ENCODE peak calls at places on chromosome 17, in five cellular contexts. One of them, this sample, is unnamed.

GRCh38 chr17:6070280-6070894 is at the start of gene WSCD1:
- DNase-seq in body of pancreas: peak; percentile 63
- DNase-seq in neural progenitor cell: peak; percentile 81
- DNase-seq in EH: peak; percentile 2
- DNase-seq in AG04450: no peak
- DNase-seq in this sample: no peak

GRCh38 chr17:61144137-61144536 is 255.5 kb upstream of the TBX2 start:
- DNase-seq in body of pancreas: no peak
- DNase-seq in AG04450: no peak
- DNase-seq in EH: no peak
- DNase-seq in neural progenitor cell: no peak
- DNase-seq in this sample: no peak

GRCh38 chr17:30300803-30301202 is 9.1 kb upstream of the BLMH start:
- DNase-seq in EH: no peak
- DNase-seq in body of pancreas: no peak
- DNase-seq in AG04450: no peak
- DNase-seq in neural progenitor cell: no peak
- DNase-seq in this sample: no peak

GRCh38 chr17:1109606-1110523 is 69.9 kb downstream of the ABR start:
- DNase-seq in EH: no peak
- DNase-seq in neural progenitor cell: peak; percentile 78
- DNase-seq in AG04450: no peak
- DNase-seq in body of pancreas: peak; percentile 38
- DNase-seq in this sample: no peak

GRCh38 chr17:62994931-62995330 is 28.9 kb downstream of the TANC2 start:
- DNase-seq in AG04450: no peak
- DNase-seq in body of pancreas: no peak
- DNase-seq in EH: no peak
- DNase-seq in neural progenitor cell: no peak
- DNase-seq in this sample: no peak

GRCh38 chr17:77883213-77883650 is 75.3 kb upstream of the TNRC6C start:
- DNase-seq in AG04450: no peak
- DNase-seq in body of pancreas: no peak
- DNase-seq in neural progenitor cell: no peak
- DNase-seq in EH: no peak
- DNase-seq in this sample: no peak

GRCh38 chr17:76497979-76498885 is 3.0 kb downstream of the RHBDF2 start:
- DNase-seq in EH: peak; percentile 90
- DNase-seq in body of pancreas: peak; percentile 90
- DNase-seq in AG04450: peak; percentile 76
- DNase-seq in neural progenitor cell: peak; percentile 68
- DNase-seq in this sample: peak; percentile 54

GRCh38 chr17:78875738-78876597 is 27.0 kb downstream of the CEP295NL start:
- DNase-seq in body of pancreas: peak; percentile 71
- DNase-seq in EH: peak; percentile 67
- DNase-seq in AG04450: no peak
- DNase-seq in neural progenitor cell: no peak
- DNase-seq in this sample: no peak

GRCh38 chr17:29949708-29950107 is 8.3 kb downstream of the EFCAB5 start:
- DNase-seq in EH: no peak
- DNase-seq in neural progenitor cell: no peak
- DNase-seq in body of pancreas: no peak
- DNase-seq in AG04450: no peak
- DNase-seq in this sample: no peak

GRCh38 chr17:33234930-33235685 is 58.0 kb downstream of the ASIC2 start:
- DNase-seq in body of pancreas: peak; percentile 52
- DNase-seq in EH: peak; percentile 91
- DNase-seq in AG04450: peak; percentile 79
- DNase-seq in neural progenitor cell: no peak
- DNase-seq in this sample: peak; percentile 40

GRCh38 chr17:29733151-29733550 is 110.4 kb upstream of the CORO6 start:
- DNase-seq in neural progenitor cell: no peak
- DNase-seq in body of pancreas: no peak
- DNase-seq in EH: peak; percentile 21
- DNase-seq in AG04450: no peak
- DNase-seq in this sample: no peak

GRCh38 chr17:59842901-59843652 is 49.7 kb downstream of the TUBD1 start:
- DNase-seq in body of pancreas: peak; percentile 61
- DNase-seq in AG04450: peak; percentile 88
- DNase-seq in neural progenitor cell: no peak
- DNase-seq in EH: peak; percentile 98
- DNase-seq in this sample: peak; percentile 99

GRCh38 chr17:82645516-82645915 is 2.7 kb downstream of the WDR45B start:
- DNase-seq in AG04450: no peak
- DNase-seq in EH: peak; percentile 27
- DNase-seq in body of pancreas: no peak
- DNase-seq in neural progenitor cell: no peak
- DNase-seq in this sample: no peak

GRCh38 chr17:35972945-35973332 is 8.4 kb downstream of the CCL16 start:
- DNase-seq in EH: no peak
- DNase-seq in body of pancreas: no peak
- DNase-seq in AG04450: no peak
- DNase-seq in neural progenitor cell: no peak
- DNase-seq in this sample: no peak

GRCh38 chr17:67491009-67491677 is 114.1 kb downstream of the PITPNC1 start:
- DNase-seq in EH: peak; percentile 99
- DNase-seq in neural progenitor cell: peak; percentile 56
- DNase-seq in AG04450: peak; percentile 93
- DNase-seq in body of pancreas: peak; percentile 99
- DNase-seq in this sample: peak; percentile 79

GRCh38 chr17:55717898-55718735 is 4.5 kb downstream of the TMEM100 start:
- DNase-seq in neural progenitor cell: peak; percentile 85
- DNase-seq in AG04450: peak; percentile 48
- DNase-seq in body of pancreas: peak; percentile 88
- DNase-seq in EH: peak; percentile 66
- DNase-seq in this sample: no peak

GRCh38 chr17:39213852-39214251 is 11.9 kb downstream of the STAC2 start:
- DNase-seq in AG04450: no peak
- DNase-seq in body of pancreas: no peak
- DNase-seq in neural progenitor cell: no peak
- DNase-seq in EH: peak; percentile 45
- DNase-seq in this sample: no peak

GRCh38 chr17:79839363-79840203 is at the start of gene CBX4:
- DNase-seq in body of pancreas: peak; percentile 98
- DNase-seq in AG04450: peak; percentile 74
- DNase-seq in EH: peak; percentile 92
- DNase-seq in neural progenitor cell: peak; percentile 97
- DNase-seq in this sample: no peak

GRCh38 chr17:28615260-28615940 is 1.4 kb upstream of the RSKR start:
- DNase-seq in EH: no peak
- DNase-seq in AG04450: no peak
- DNase-seq in body of pancreas: no peak
- DNase-seq in neural progenitor cell: no peak
- DNase-seq in this sample: no peak

GRCh38 chr17:76458580-76459490 is 5.9 kb upstream of the UBE2O start:
- DNase-seq in AG04450: no peak
- DNase-seq in neural progenitor cell: peak; percentile 82
- DNase-seq in body of pancreas: peak; percentile 80
- DNase-seq in EH: peak; percentile 65
- DNase-seq in this sample: no peak

GRCh38 chr17:47323382-47324223 is at the start of gene EFCAB13:
- DNase-seq in neural progenitor cell: peak; percentile 95
- DNase-seq in body of pancreas: peak; percentile 95
- DNase-seq in EH: peak; percentile 89
- DNase-seq in AG04450: peak; percentile 18
- DNase-seq in this sample: no peak

GRCh38 chr17:59846391-59847165 is 46.2 kb downstream of the TUBD1 start:
- DNase-seq in AG04450: peak; percentile 84
- DNase-seq in EH: peak; percentile 85
- DNase-seq in body of pancreas: peak; percentile 50
- DNase-seq in neural progenitor cell: no peak
- DNase-seq in this sample: peak; percentile 97

GRCh38 chr17:38798614-38799500 is 499 bp downstream of the PIP4K2B start:
- DNase-seq in AG04450: no peak
- DNase-seq in neural progenitor cell: peak; percentile 57
- DNase-seq in EH: peak; percentile 70
- DNase-seq in body of pancreas: peak; percentile 48
- DNase-seq in this sample: no peak

GRCh38 chr17:64658931-64659330 is 3.2 kb downstream of the SMURF2 start:
- DNase-seq in AG04450: no peak
- DNase-seq in body of pancreas: no peak
- DNase-seq in EH: peak; percentile 71
- DNase-seq in neural progenitor cell: no peak
- DNase-seq in this sample: no peak

GRCh38 chr17:66650490-66650877 is 184.4 kb upstream of the CACNG5 start:
- DNase-seq in neural progenitor cell: no peak
- DNase-seq in AG04450: no peak
- DNase-seq in EH: no peak
- DNase-seq in body of pancreas: no peak
- DNase-seq in this sample: no peak

GRCh38 chr17:47694818-47695663 is 1.1 kb downstream of the TBKBP1 start:
- DNase-seq in AG04450: no peak
- DNase-seq in EH: peak; percentile 62
- DNase-seq in neural progenitor cell: peak; percentile 45
- DNase-seq in body of pancreas: peak; percentile 59
- DNase-seq in this sample: no peak

GRCh38 chr17:73042809-73043685 is 49.4 kb downstream of the SLC39A11 start:
- DNase-seq in body of pancreas: no peak
- DNase-seq in neural progenitor cell: no peak
- DNase-seq in AG04450: no peak
- DNase-seq in EH: no peak
- DNase-seq in this sample: no peak

GRCh38 chr17:81346908-81347349 is 48.3 kb upstream of the BAHCC1 start:
- DNase-seq in AG04450: no peak
- DNase-seq in body of pancreas: no peak
- DNase-seq in EH: no peak
- DNase-seq in neural progenitor cell: no peak
- DNase-seq in this sample: no peak

GRCh38 chr17:62690168-62690897 is 62.9 kb downstream of the MRC2 start:
- DNase-seq in neural progenitor cell: no peak
- DNase-seq in EH: no peak
- DNase-seq in AG04450: no peak
- DNase-seq in body of pancreas: no peak
- DNase-seq in this sample: no peak

GRCh38 chr17:57551321-57552079 is 193.6 kb downstream of the CCDC182 start:
- DNase-seq in neural progenitor cell: no peak
- DNase-seq in body of pancreas: no peak
- DNase-seq in EH: no peak
- DNase-seq in AG04450: no peak
- DNase-seq in this sample: no peak

GRCh38 chr17:65783845-65784334 is 222.4 kb upstream of the AXIN2 start:
- DNase-seq in body of pancreas: no peak
- DNase-seq in neural progenitor cell: no peak
- DNase-seq in EH: peak; percentile 92
- DNase-seq in AG04450: peak; percentile 77
- DNase-seq in this sample: peak; percentile 94

GRCh38 chr17:10789694-10790271 is 14.1 kb downstream of the TMEM238L start:
- DNase-seq in neural progenitor cell: no peak
- DNase-seq in EH: no peak
- DNase-seq in AG04450: no peak
- DNase-seq in body of pancreas: no peak
- DNase-seq in this sample: no peak